ENCODE peak calls at places on chromosomes 6 and 20, in four cellular contexts. Y is T-helper 2 cell; I is activated T-helper 1 cell treated with anti-CD3 and anti-CD28 coated beads, Interleukin-2, amount 50 U/mL, for 16 hours; L is NCI-H2029. H is an unnamed sample.
A peak's percentile ranks its signal among the peaks of the same experiment; 100 is the strongest.

GRCh38 chr20:11432407-11432806 is 485.3 kb upstream of the BTBD3 start:
- DNase-seq in Y (no peak), I (no peak), L (peak; percentile 1), H (no peak)

GRCh38 chr6:169424821-169425240 is 171.2 kb upstream of the THBS2 start:
- DNase-seq in Y (no peak), I (no peak), L (peak; percentile 35), H (no peak)

GRCh38 chr20:48621256-48622078 is 206.3 kb downstream of the PREX1 start:
- DNase-seq in Y (no peak), I (no peak), L (no peak), H (no peak)

GRCh38 chr20:51562334-51563140 is 20.0 kb upstream of the NFATC2 start:
- DNase-seq in Y (no peak), I (no peak), L (peak; percentile 39), H (peak; percentile 45)

GRCh38 chr20:51486197-51487005 is 56.1 kb downstream of the NFATC2 start:
- DNase-seq in Y (no peak), I (no peak), L (no peak), H (no peak)

GRCh38 chr6:137412562-137412961 is 81.6 kb downstream of the OLIG3 start:
- DNase-seq in Y (no peak), I (no peak), L (no peak), H (no peak)

GRCh38 chr20:43458422-43458924 is 777 bp downstream of the SRSF6 start:
- DNase-seq in Y (no peak), I (no peak), L (no peak), H (no peak)

GRCh38 chr6:14987490-14987889 is 258.4 kb upstream of the JARID2 start:
- DNase-seq in Y (no peak), I (no peak), L (no peak), H (no peak)

GRCh38 chr6:49522710-49523593 is 23.2 kb downstream of the GLYATL3 start:
- DNase-seq in Y (no peak), I (no peak), L (no peak), H (no peak)

GRCh38 chr6:127518212-127518709 is 874 bp downstream of the MTCL3 start:
- DNase-seq in Y (no peak), I (no peak), L (no peak), H (no peak)

GRCh38 chr6:16436550-16436949 is 198.2 kb downstream of the GMPR start:
- DNase-seq in Y (no peak), I (no peak), L (no peak), H (no peak)

GRCh38 chr6:1390071-1390804 is 862 bp downstream of the FOXF2 start:
- DNase-seq in Y (no peak), I (no peak), L (no peak), H (no peak)

GRCh38 chr6:116779569-116780164 is 14.1 kb upstream of the FAM162B start:
- DNase-seq in Y (no peak), I (no peak), L (peak; percentile 97), H (no peak)

GRCh38 chr20:40961686-40962640 is 66.7 kb upstream of the TOP1 start:
- DNase-seq in Y (no peak), I (no peak), L (no peak), H (no peak)

GRCh38 chr6:87682310-87682709 is 19.7 kb downstream of the AKIRIN2 start:
- DNase-seq in Y (no peak), I (no peak), L (no peak), H (no peak)

GRCh38 chr6:35500782-35501181 is 3.9 kb upstream of the TEAD3 start:
- DNase-seq in Y (no peak), I (no peak), L (no peak), H (no peak)

GRCh38 chr6:32151885-32152311 is at the start of gene PRRT1:
- DNase-seq in Y (no peak), I (no peak), L (no peak), H (no peak)

GRCh38 chr6:139443226-139444112 is 69.0 kb upstream of the CITED2 start:
- DNase-seq in Y (no peak), I (no peak), L (no peak), H (no peak)

GRCh38 chr20:25009218-25010145 is 16.9 kb upstream of the APMAP start:
- DNase-seq in Y (no peak), I (no peak), L (peak; percentile 87), H (no peak)

GRCh38 chr6:106444777-106445507 is 84.4 kb downstream of the CRYBG1 start:
- DNase-seq in Y (no peak), I (no peak), L (peak; percentile 80), H (no peak)

GRCh38 chr6:78517399-78517798 is 350.0 kb upstream of the IRAK1BP1 start:
- DNase-seq in Y (no peak), I (no peak), L (no peak), H (no peak)

H was measured in omental fat pad.